ENCODE peak calls at places on chromosomes 2 and 18, in seven cellular contexts. P, U, K, O, Y, Q and C are unnamed samples.

GRCh38 chr2:176542456-176542855 is 273.2 kb downstream of the MTX2 start:
- DNase-seq in P (no peak), U (no peak), K (no peak), O (no peak), Y (no peak), Q (no peak), C (no peak)

GRCh38 chr18:48994926-48995835 is 44.4 kb upstream of the SMAD7 start:
- DNase-seq in P (no peak), U (no peak), K (no peak), O (no peak), Y (no peak), Q (no peak), C (no peak)

GRCh38 chr2:214096200-214096599 is 314.7 kb upstream of the VWC2L start:
- DNase-seq in P (no peak), U (no peak), K (no peak), O (no peak), Y (no peak), Q (no peak), C (no peak)

GRCh38 chr2:235055891-235056516 is 104.2 kb downstream of the SH3BP4 start:
- DNase-seq in P (no peak), U (no peak), K (peak; percentile 52), O (no peak), Y (peak; percentile 35), Q (peak; percentile 78), C (peak; percentile 76)

GRCh38 chr2:135052997-135053474 is 944 bp downstream of the RAB3GAP1 start:
- DNase-seq in P (no peak), U (no peak), K (no peak), O (no peak), Y (no peak), Q (no peak), C (no peak)

GRCh38 chr2:103401621-103402020 is 639.8 kb downstream of the TMEM182 start:
- DNase-seq in P (peak; percentile 78), U (peak; percentile 6), K (no peak), O (no peak), Y (no peak), Q (peak; percentile 69), C (no peak)

GRCh38 chr2:210461401-210461800 is 15.2 kb downstream of the LANCL1 start:
- DNase-seq in P (no peak), U (no peak), K (no peak), O (peak; percentile 45), Y (no peak), Q (no peak), C (no peak)

GRCh38 chr2:37020212-37020886 is 54.0 kb upstream of the STRN start:
- DNase-seq in P (no peak), U (peak; percentile 25), K (no peak), O (no peak), Y (no peak), Q (no peak), C (no peak)

GRCh38 chr2:171598713-171599319 is 76.5 kb downstream of the CYBRD1 start:
- DNase-seq in P (no peak), U (peak; percentile 74), K (peak; percentile 79), O (peak; percentile 24), Y (peak; percentile 69), Q (peak; percentile 72), C (peak; percentile 72)

GRCh38 chr2:88657131-88657530 is 29.9 kb upstream of the EIF2AK3 start:
- DNase-seq in P (no peak), U (no peak), K (no peak), O (no peak), Y (no peak), Q (peak; percentile 52), C (no peak)

GRCh38 chr2:176106636-176107539 is at the start of gene HOXD11:
- DNase-seq in P (no peak), U (peak; percentile 69), K (no peak), O (no peak), Y (no peak), Q (no peak), C (peak; percentile 81)

GRCh38 chr2:171316220-171316619 is 117.6 kb downstream of the METTL8 start:
- DNase-seq in P (peak; percentile 67), U (no peak), K (no peak), O (no peak), Y (no peak), Q (no peak), C (no peak)

GRCh38 chr2:16507655-16508054 is 158.0 kb downstream of the CYRIA start:
- DNase-seq in P (no peak), U (no peak), K (no peak), O (no peak), Y (no peak), Q (no peak), C (no peak)

GRCh38 chr2:195608768-195609454 is 48.1 kb upstream of the SLC39A10 start:
- DNase-seq in P (no peak), U (no peak), K (no peak), O (no peak), Y (no peak), Q (no peak), C (no peak)

GRCh38 chr2:135985826-135986393 is 484 bp upstream of the DARS1 start:
- DNase-seq in P (no peak), U (no peak), K (no peak), O (peak; percentile 69), Y (no peak), Q (no peak), C (no peak)

GRCh38 chr2:160372585-160372984 is 121.0 kb downstream of the RBMS1 start:
- DNase-seq in P (no peak), U (no peak), K (no peak), O (no peak), Y (no peak), Q (no peak), C (no peak)

GRCh38 chr2:126889501-126890135 is 9.1 kb upstream of the TEX51 start:
- DNase-seq in P (no peak), U (no peak), K (no peak), O (no peak), Y (no peak), Q (no peak), C (no peak)

GRCh38 chr2:220708366-220708765 is 863.7 kb downstream of the EPHA4 start:
- DNase-seq in P (no peak), U (no peak), K (no peak), O (no peak), Y (no peak), Q (no peak), C (no peak)

GRCh38 chr2:97715951-97716694 is 2.7 kb downstream of the ZAP70 start:
- DNase-seq in P (no peak), U (no peak), K (no peak), O (no peak), Y (no peak), Q (no peak), C (no peak)

GRCh38 chr2:97718051-97718882 is 4.9 kb downstream of the ZAP70 start:
- DNase-seq in P (no peak), U (no peak), K (no peak), O (no peak), Y (no peak), Q (no peak), C (no peak)

GRCh38 chr2:97717618-97718005 is 4.2 kb downstream of the ZAP70 start:
- DNase-seq in P (no peak), U (no peak), K (no peak), O (no peak), Y (no peak), Q (no peak), C (no peak)

GRCh38 chr2:97714950-97715652 is 1.7 kb downstream of the ZAP70 start:
- DNase-seq in P (no peak), U (no peak), K (no peak), O (no peak), Y (no peak), Q (no peak), C (no peak)

DNA sequence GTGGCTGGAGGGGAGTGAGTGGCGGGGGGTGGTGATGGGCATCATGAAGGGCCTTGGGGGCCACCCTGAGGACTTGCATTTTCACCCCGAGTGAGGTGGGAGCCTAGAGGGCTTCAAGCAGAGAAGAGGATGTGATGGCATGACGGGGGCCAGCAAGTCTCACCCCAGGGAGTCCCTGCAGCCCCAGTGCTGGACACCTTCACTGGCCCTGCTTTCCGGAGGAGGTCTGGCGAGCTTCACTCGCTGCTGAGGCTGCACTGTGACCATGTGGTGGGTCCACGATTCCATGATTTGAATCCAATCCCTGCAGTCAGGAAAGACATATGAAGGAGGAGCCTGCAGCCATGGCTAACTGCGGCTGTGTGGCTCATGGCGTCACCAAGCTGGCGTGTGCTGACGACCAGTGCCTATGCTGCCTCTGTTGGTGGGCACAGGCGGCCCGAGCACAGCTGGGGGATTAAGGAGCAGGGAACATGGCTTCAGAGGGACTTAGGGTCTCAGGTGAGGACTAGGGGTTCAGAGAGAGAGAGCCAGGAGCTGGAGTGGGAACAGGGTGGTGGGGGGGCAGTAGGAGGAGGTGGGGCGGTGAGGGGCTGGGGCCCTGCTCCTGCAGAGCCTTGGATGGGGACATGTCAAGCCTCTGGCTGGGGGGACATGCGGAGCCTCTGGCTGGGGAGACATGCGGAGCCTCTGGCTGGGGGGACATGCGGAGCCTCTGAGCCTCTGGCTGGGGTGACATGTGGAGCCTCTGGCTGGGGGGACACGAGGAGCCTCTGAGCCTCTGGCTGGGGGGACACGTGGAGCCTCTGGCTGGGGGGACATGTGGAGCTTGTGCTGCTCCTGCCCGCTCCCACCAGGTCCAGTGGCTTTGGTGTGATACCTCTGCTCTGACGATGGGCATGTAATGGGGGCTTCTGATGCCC is 3.6 kb downstream of the ZAP70 start:
- DNase-seq in P (no peak), U (no peak), K (no peak), O (no peak), Y (no peak), Q (no peak), C (no peak)
- TF ChIP-seq JUND in P (no peak), U (no peak), K (no peak), O (no peak), Y (no peak), Q (no peak), C (no peak)

GRCh38 chr2:216017365-216017764 is 4.0 kb upstream of the MREG start:
- DNase-seq in P (no peak), U (peak; percentile 63), K (no peak), O (peak; percentile 68), Y (no peak), Q (no peak), C (no peak)
- TF ChIP-seq JUND in P (no peak), U (no peak), K (no peak), O (no peak), Y (no peak), Q (no peak), C (no peak)

DNA sequence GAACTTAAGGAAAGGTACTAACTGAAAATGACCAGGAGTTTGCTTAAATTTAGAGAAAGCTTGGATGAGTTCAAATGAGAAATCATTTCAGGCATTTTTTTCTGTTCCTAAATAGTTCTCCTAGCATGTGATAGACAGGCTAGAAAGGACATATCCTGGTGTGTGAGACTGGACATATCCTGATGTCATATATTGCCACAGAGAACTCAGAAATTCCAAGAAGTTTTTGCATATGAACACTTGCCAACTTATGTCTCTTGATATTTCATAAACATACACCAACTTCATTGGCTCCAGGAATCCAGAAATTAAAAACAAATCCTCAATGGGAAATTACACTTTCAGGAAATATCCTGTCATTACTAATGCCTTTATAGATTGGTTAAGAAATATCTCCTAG is 2.9 kb upstream of the SERPINB4 start:
- DNase-seq in P (no peak), U (no peak), K (no peak), O (no peak), Y (no peak), Q (no peak), C (no peak)
- TF ChIP-seq JUND in P (no peak), U (no peak), K (no peak), O (no peak), Y (no peak), Q (no peak), C (no peak)

DNA sequence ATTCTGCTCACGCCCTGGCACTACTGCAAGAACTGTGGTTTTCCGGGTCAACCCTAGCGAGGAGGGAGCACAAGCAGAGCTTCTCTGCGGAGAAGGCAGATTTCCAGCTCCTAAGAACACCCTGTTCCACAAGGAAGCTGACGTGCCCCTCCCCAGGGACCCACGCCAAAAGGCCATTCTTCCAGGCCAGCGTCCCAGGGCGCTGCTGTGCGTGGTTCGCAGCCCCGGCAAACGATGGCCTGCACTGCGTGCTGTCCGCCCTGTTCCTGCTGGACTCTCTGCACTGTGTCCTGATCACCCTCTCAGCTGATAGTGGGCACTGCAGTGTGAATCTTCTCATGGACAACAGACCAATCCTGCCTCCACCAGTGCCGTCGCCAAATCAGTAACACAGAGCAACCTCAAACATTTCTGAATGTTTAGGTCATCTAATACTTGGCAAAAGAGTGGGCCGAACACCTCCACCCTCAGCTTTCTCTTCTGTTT is 49.1 kb downstream of the ADI1 start:
- DNase-seq in P (no peak), U (no peak), K (no peak), O (no peak), Y (no peak), Q (no peak), C (no peak)
- TF ChIP-seq JUND in P (no peak), U (peak; percentile 41), K (no peak), O (no peak), Y (no peak), Q (no peak), C (no peak)